ENCODE peak calls at places on chromosome 9, in five cellular contexts. One of them, this sample, is unnamed.

GRCh38 chr9:124258765-124259272 is 1.1 kb downstream of the NEK6 start:
- DNase-seq in PC-9: no peak
- DNase-seq in stimulated activated CD4-positive, alpha-beta T cell treated with anti-CD3 and anti-CD28 coated beads, TNF-alpha, amount 100 ng/mL, for 24 hours: no peak
- DNase-seq in HS-5: no peak
- DNase-seq in D721Med: no peak
- DNase-seq in this sample: no peak

GRCh38 chr9:108836319-108836718 is 19.5 kb downstream of the ACTL7B start:
- DNase-seq in PC-9: no peak
- DNase-seq in stimulated activated CD4-positive, alpha-beta T cell treated with anti-CD3 and anti-CD28 coated beads, TNF-alpha, amount 100 ng/mL, for 24 hours: no peak
- DNase-seq in HS-5: no peak
- DNase-seq in D721Med: no peak
- DNase-seq in this sample: no peak

GRCh38 chr9:4417578-4418325 is 72.5 kb upstream of the SLC1A1 start:
- DNase-seq in PC-9: peak
- DNase-seq in stimulated activated CD4-positive, alpha-beta T cell treated with anti-CD3 and anti-CD28 coated beads, TNF-alpha, amount 100 ng/mL, for 24 hours: no peak
- DNase-seq in HS-5: peak
- DNase-seq in D721Med: no peak
- DNase-seq in this sample: no peak

GRCh38 chr9:100394819-100395218 is 32.1 kb upstream of the MSANTD3 start:
- DNase-seq in PC-9: no peak
- DNase-seq in stimulated activated CD4-positive, alpha-beta T cell treated with anti-CD3 and anti-CD28 coated beads, TNF-alpha, amount 100 ng/mL, for 24 hours: no peak
- DNase-seq in HS-5: no peak
- DNase-seq in D721Med: no peak
- DNase-seq in this sample: no peak

GRCh38 chr9:81522721-81523551 is 166.4 kb downstream of the TLE1 start:
- DNase-seq in PC-9: no peak
- DNase-seq in stimulated activated CD4-positive, alpha-beta T cell treated with anti-CD3 and anti-CD28 coated beads, TNF-alpha, amount 100 ng/mL, for 24 hours: no peak
- DNase-seq in HS-5: no peak
- DNase-seq in D721Med: peak
- DNase-seq in this sample: peak

GRCh38 chr9:78871452-78872331 is 574.8 kb downstream of the PSAT1 start:
- DNase-seq in PC-9: peak
- DNase-seq in stimulated activated CD4-positive, alpha-beta T cell treated with anti-CD3 and anti-CD28 coated beads, TNF-alpha, amount 100 ng/mL, for 24 hours: no peak
- DNase-seq in HS-5: peak
- DNase-seq in D721Med: no peak
- DNase-seq in this sample: peak

GRCh38 chr9:88421348-88421747 is 33.1 kb downstream of the SPIN1 start:
- DNase-seq in PC-9: no peak
- DNase-seq in stimulated activated CD4-positive, alpha-beta T cell treated with anti-CD3 and anti-CD28 coated beads, TNF-alpha, amount 100 ng/mL, for 24 hours: no peak
- DNase-seq in HS-5: no peak
- DNase-seq in D721Med: no peak
- DNase-seq in this sample: no peak

GRCh38 chr9:99138424-99139284 is 33.7 kb downstream of the TGFBR1 start:
- DNase-seq in PC-9: no peak
- DNase-seq in stimulated activated CD4-positive, alpha-beta T cell treated with anti-CD3 and anti-CD28 coated beads, TNF-alpha, amount 100 ng/mL, for 24 hours: no peak
- DNase-seq in HS-5: no peak
- DNase-seq in D721Med: no peak
- DNase-seq in this sample: no peak

GRCh38 chr9:2336055-2336454 is 285.5 kb upstream of the VLDLR start:
- DNase-seq in PC-9: no peak
- DNase-seq in stimulated activated CD4-positive, alpha-beta T cell treated with anti-CD3 and anti-CD28 coated beads, TNF-alpha, amount 100 ng/mL, for 24 hours: no peak
- DNase-seq in HS-5: no peak
- DNase-seq in D721Med: no peak
- DNase-seq in this sample: peak

GRCh38 chr9:129863059-129863690 is 27.9 kb downstream of the USP20 start:
- DNase-seq in PC-9: peak
- DNase-seq in stimulated activated CD4-positive, alpha-beta T cell treated with anti-CD3 and anti-CD28 coated beads, TNF-alpha, amount 100 ng/mL, for 24 hours: peak
- DNase-seq in HS-5: no peak
- DNase-seq in D721Med: no peak
- DNase-seq in this sample: no peak

GRCh38 chr9:31541626-31542025 is 842.8 kb upstream of the ACO1 start:
- DNase-seq in PC-9: no peak
- DNase-seq in stimulated activated CD4-positive, alpha-beta T cell treated with anti-CD3 and anti-CD28 coated beads, TNF-alpha, amount 100 ng/mL, for 24 hours: no peak
- DNase-seq in HS-5: no peak
- DNase-seq in D721Med: no peak
- DNase-seq in this sample: peak

GRCh38 chr9:121975801-121976277 is 117.3 kb downstream of the TTLL11 start:
- DNase-seq in PC-9: no peak
- DNase-seq in stimulated activated CD4-positive, alpha-beta T cell treated with anti-CD3 and anti-CD28 coated beads, TNF-alpha, amount 100 ng/mL, for 24 hours: no peak
- DNase-seq in HS-5: no peak
- DNase-seq in D721Med: no peak
- DNase-seq in this sample: no peak

GRCh38 chr9:94932647-94933415 is 206.3 kb downstream of the AOPEP start:
- DNase-seq in PC-9: no peak
- DNase-seq in stimulated activated CD4-positive, alpha-beta T cell treated with anti-CD3 and anti-CD28 coated beads, TNF-alpha, amount 100 ng/mL, for 24 hours: no peak
- DNase-seq in HS-5: no peak
- DNase-seq in D721Med: no peak
- DNase-seq in this sample: no peak

GRCh38 chr9:131411719-131412681 is 18.1 kb downstream of the PRRC2B start:
- DNase-seq in PC-9: no peak
- DNase-seq in stimulated activated CD4-positive, alpha-beta T cell treated with anti-CD3 and anti-CD28 coated beads, TNF-alpha, amount 100 ng/mL, for 24 hours: no peak
- DNase-seq in HS-5: no peak
- DNase-seq in D721Med: no peak
- DNase-seq in this sample: peak